ENCODE peak calls at places on chromosome 11, in four cellular contexts. Y, B, F and K are unnamed samples.

GRCh38 chr11:2975594-2975993 is 16.5 kb downstream of the NAP1L4 start:
- DNase-seq in Y (peak; percentile 32), F (no peak), B (no peak), K (no peak)

GRCh38 chr11:75536786-75537629 is 11.3 kb upstream of the GDPD5 start:
- DNase-seq in B (peak; percentile 35), Y (peak; percentile 50), F (no peak), K (peak; percentile 73)

GRCh38 chr11:61698173-61698965 is 18.2 kb downstream of the DAGLA start:
- DNase-seq in Y (no peak), B (no peak), F (peak; percentile 18), K (no peak)

GRCh38 chr11:2250041-2250440 is 20.3 kb downstream of the ASCL2 start:
- DNase-seq in B (no peak), Y (no peak), F (no peak), K (no peak)

GRCh38 chr11:65424200-65425104 is 1.9 kb downstream of the NEAT1 start:
- DNase-seq in B (peak; percentile 43), Y (peak; percentile 74), F (no peak), K (peak; percentile 88)

GRCh38 chr11:3170756-3171670 is 5.9 kb upstream of the OSBPL5 start:
- DNase-seq in B (no peak), F (no peak), Y (no peak), K (no peak)

GRCh38 chr11:75782540-75783263 is 14.1 kb downstream of the DGAT2 start:
- DNase-seq in F (no peak), Y (no peak), B (no peak), K (no peak)

GRCh38 chr11:115548878-115549528 is 44.8 kb upstream of the CADM1 start:
- DNase-seq in B (no peak), F (no peak), Y (no peak), K (no peak)

GRCh38 chr11:23590909-23591308 is 730.6 kb upstream of the CCDC179 start:
- DNase-seq in Y (no peak), B (no peak), F (no peak), K (no peak)